ENCODE peak calls at places on chromosomes 3 and 15, in eight cellular contexts. P is left cardiac atrium; G is stimulated activated CD4-positive, alpha-beta T cell treated with anti-CD3 and anti-CD28 coated beads, Interleukin-15, amount 100 ng/mL, for 24 hours; S is mucosa of descending colon; V is T47D; F is NB4; Q is NCI-H1417; N is progenitor cell of endocrine pancreas. J is an unnamed sample.
A peak's percentile ranks its signal among the peaks of the same experiment; 100 is the strongest.

GRCh38 chr3:52848617-52849016 is 13.8 kb upstream of the MUSTN1 start:
- DNase-seq in S (no peak), P (no peak), N (no peak), Q (no peak), V (no peak), F (no peak), G (no peak), J (peak; percentile 80)

GRCh38 chr3:107988464-107989156 is 102.2 kb downstream of the CD47 start:
- DNase-seq in F (no peak), V (no peak), P (peak; percentile 82), N (no peak), S (peak; percentile 79), Q (no peak), G (no peak), J (peak; percentile 62)

GRCh38 chr3:73480187-73480672 is 144.5 kb downstream of the PDZRN3 start:
- DNase-seq in V (no peak), Q (no peak), N (no peak), P (no peak), S (no peak), G (no peak), F (no peak), J (no peak)

GRCh38 chr3:114624047-114624445 is 330.2 kb downstream of the TIGIT start:
- DNase-seq in S (no peak), Q (no peak), P (peak; percentile 70), N (no peak), V (peak; percentile 5), F (no peak), G (no peak), J (peak; percentile 94)

GRCh38 chr3:56192001-56192400 is 276.3 kb downstream of the ERC2 start:
- DNase-seq in G (no peak), S (no peak), N (no peak), P (no peak), Q (no peak), V (no peak), F (no peak), J (no peak)

GRCh38 chr15:31373096-31373865 is 46.6 kb downstream of the KLF13 start:
- DNase-seq in V (no peak), F (no peak), G (no peak), P (no peak), S (no peak), Q (no peak), N (no peak), J (no peak)

GRCh38 chr3:27677554-27677953 is 44.6 kb downstream of the EOMES start:
- DNase-seq in P (no peak), N (no peak), V (peak; percentile 17), S (no peak), F (no peak), Q (no peak), G (no peak), J (peak; percentile 30)

GRCh38 chr15:85744636-85745422 is 49.9 kb downstream of the KLHL25 start:
- DNase-seq in G (no peak), S (no peak), N (no peak), Q (no peak), F (no peak), P (no peak), V (no peak), J (no peak)

GRCh38 chr3:8524656-8525399 is 23.2 kb downstream of the LMCD1 start:
- DNase-seq in N (no peak), F (no peak), Q (no peak), P (no peak), V (no peak), S (no peak), G (no peak), J (no peak)

GRCh38 chr3:31959951-31960792 is 20.9 kb downstream of the OSBPL10 start:
- DNase-seq in N (no peak), Q (no peak), S (no peak), G (no peak), P (no peak), F (no peak), V (no peak), J (peak; percentile 62)

GRCh38 chr3:143970773-143971366 is 753 bp upstream of the DIPK2A start:
- DNase-seq in N (peak; percentile 58), Q (peak; percentile 44), S (peak; percentile 77), F (peak; percentile 76), P (peak; percentile 54), V (no peak), G (peak; percentile 66), J (peak; percentile 75)

GRCh38 chr3:11698326-11699082 is 54.8 kb upstream of the VGLL4 start:
- DNase-seq in P (no peak), S (no peak), V (no peak), N (no peak), G (no peak), F (no peak), Q (no peak), J (no peak)

GRCh38 chr3:43699864-43700263 is 9.1 kb downstream of the ABHD5 start:
- DNase-seq in F (no peak), Q (no peak), P (no peak), S (no peak), G (peak; percentile 10), V (peak; percentile 79), N (no peak), J (no peak)

GRCh38 chr3:141191097-141191749 is 40.4 kb upstream of the PXYLP1 start:
- DNase-seq in V (peak; percentile 20), G (no peak), Q (no peak), P (no peak), F (no peak), N (no peak), S (no peak), J (peak; percentile 16)

GRCh38 chr3:150107429-150108175 is 136.9 kb upstream of the PFN2 start:
- DNase-seq in P (no peak), G (no peak), F (no peak), S (no peak), Q (no peak), N (no peak), V (no peak), J (peak; percentile 59)

GRCh38 chr15:91469627-91470567 is 369.8 kb downstream of the SV2B start:
- DNase-seq in Q (no peak), G (peak; percentile 75), S (peak; percentile 62), N (no peak), V (no peak), F (peak; percentile 46), P (no peak), J (no peak)

GRCh38 chr3:56909349-56909748 is 107.6 kb upstream of the ARHGEF3 start:
- DNase-seq in S (no peak), Q (no peak), N (no peak), P (no peak), V (no peak), F (no peak), G (no peak), J (no peak)

GRCh38 chr3:140395134-140396075 is 282.5 kb upstream of the TRIM42 start:
- DNase-seq in F (no peak), P (no peak), V (no peak), G (no peak), N (no peak), Q (peak; percentile 12), S (no peak), J (no peak)

GRCh38 chr15:39631357-39631756 is 50.5 kb downstream of the THBS1 start:
- DNase-seq in F (no peak), V (no peak), Q (no peak), S (no peak), P (no peak), N (no peak), G (peak; percentile 30), J (no peak)

GRCh38 chr3:29441020-29441324 is 160.1 kb downstream of the RBMS3 start:
- DNase-seq in V (no peak), S (no peak), P (no peak), F (no peak), G (no peak), Q (peak; percentile 61), N (no peak), J (no peak)

GRCh38 chr15:89105147-89105546 is 16.9 kb downstream of the ABHD2 start:
- DNase-seq in V (no peak), N (no peak), S (no peak), F (no peak), G (no peak), Q (no peak), P (no peak), J (peak; percentile 87)

GRCh38 chr3:69647710-69648109 is 91.6 kb upstream of the MITF start:
- DNase-seq in P (no peak), S (no peak), G (no peak), N (no peak), F (no peak), V (no peak), Q (no peak), J (no peak)

GRCh38 chr3:14460342-14461005 is 58.1 kb downstream of the SLC6A6 start:
- DNase-seq in V (peak; percentile 74), P (peak; percentile 83), F (no peak), N (no peak), G (no peak), Q (no peak), S (peak; percentile 73), J (peak; percentile 55)

GRCh38 chr15:77083381-77084160 is 12.7 kb upstream of the TSPAN3 start:
- DNase-seq in Q (peak; percentile 65), N (peak; percentile 30), G (peak; percentile 75), P (peak; percentile 84), V (peak; percentile 96), S (peak; percentile 92), F (peak; percentile 93), J (peak; percentile 46)

GRCh38 chr3:179829391-179829790 is 176.6 kb downstream of the USP13 start:
- DNase-seq in Q (no peak), F (no peak), P (no peak), S (no peak), N (no peak), G (no peak), V (no peak), J (no peak)

GRCh38 chr15:82129769-82130168 is 84.0 kb upstream of the MEX3B start:
- DNase-seq in S (no peak), G (no peak), V (no peak), Q (peak; percentile 28), N (no peak), P (no peak), F (no peak), J (peak; percentile 79)

GRCh38 chr3:11826628-11827265 is 19.9 kb downstream of the TAMM41 start:
- DNase-seq in S (no peak), G (no peak), Q (no peak), N (no peak), F (no peak), P (no peak), V (no peak), J (no peak)

GRCh38 chr3:169624533-169624972 is 39.0 kb downstream of the MECOM start:
- DNase-seq in G (no peak), F (no peak), N (no peak), V (peak; percentile 76), Q (peak; percentile 17), P (no peak), S (no peak), J (no peak)

GRCh38 chr3:115698851-115699535 is 75.7 kb downstream of the GAP43 start:
- DNase-seq in G (no peak), S (no peak), V (no peak), N (no peak), F (no peak), P (no peak), Q (peak; percentile 30), J (peak; percentile 40)

GRCh38 chr15:96444865-96445264 is 114.4 kb downstream of the NR2F2 start:
- DNase-seq in G (no peak), F (no peak), S (no peak), P (no peak), N (no peak), Q (no peak), V (no peak), J (no peak)

GRCh38 chr3:113697192-113698090 is 999 bp upstream of the USF3 start:
- DNase-seq in P (peak; percentile 24), V (peak; percentile 56), G (peak; percentile 30), Q (no peak), N (no peak), S (no peak), F (peak; percentile 29), J (peak; percentile 55)

GRCh38 chr3:114336122-114336697 is 42.4 kb downstream of the TIGIT start:
- DNase-seq in Q (no peak), V (no peak), G (no peak), S (no peak), N (no peak), P (no peak), F (no peak), J (no peak)

GRCh38 chr3:97821413-97821809 is 400 bp upstream of the CRYBG3 start:
- DNase-seq in V (no peak), P (no peak), G (peak; percentile 55), F (no peak), Q (peak; percentile 72), S (peak; percentile 68), N (peak; percentile 24), J (peak; percentile 84)

GRCh38 chr15:76235186-76235826 is 76.0 kb downstream of the ETFA start:
- DNase-seq in G (no peak), V (peak; percentile 61), P (no peak), Q (peak; percentile 32), F (peak; percentile 63), S (no peak), N (no peak), J (peak; percentile 64)